ENCODE peak calls at places on chromosomes 1 and 21, in seven cellular contexts. H is cardiac muscle cell, X is BJ, K is lower lobe of right lung, Q is H1, U is ovary, V is neural crest cell. E is an unnamed sample.
A peak's percentile ranks its signal among the peaks of the same experiment; 100 is the strongest.

GRCh38 chr1:111695801-111696200 is 43.4 kb downstream of the INKA2 start:
- DNase-seq in U (no peak), H (no peak), X (no peak), V (no peak), Q (no peak), K (no peak), E (no peak)

GRCh38 chr1:71561729-71562128 is 480.9 kb upstream of the ZRANB2 start:
- DNase-seq in Q (no peak), H (peak; percentile 73), V (no peak), U (no peak), K (no peak), X (peak; percentile 46), E (no peak)

GRCh38 chr21:29413683-29414082 is 115.0 kb downstream of the BACH1 start:
- DNase-seq in Q (no peak), K (no peak), U (no peak), H (no peak), V (no peak), X (no peak), E (no peak)

GRCh38 chr1:212495843-212496494 is 63.2 kb downstream of the NENF start:
- DNase-seq in V (no peak), K (no peak), U (no peak), H (no peak), Q (no peak), X (no peak), E (no peak)

GRCh38 chr1:39438002-39438401 is 53.4 kb upstream of the BMP8A start:
- DNase-seq in Q (no peak), H (no peak), U (no peak), K (no peak), X (no peak), V (no peak), E (no peak)

GRCh38 chr1:172203135-172203823 is 217.2 kb upstream of the C1orf105 start:
- DNase-seq in K (no peak), U (no peak), Q (no peak), X (no peak), H (peak; percentile 35), V (no peak), E (peak; percentile 10)

GRCh38 chr1:18486195-18486594 is 5.5 kb downstream of the KLHDC7A start:
- DNase-seq in X (no peak), V (peak; percentile 13), K (no peak), Q (peak; percentile 19), H (no peak), U (no peak), E (no peak)

GRCh38 chr1:17475729-17476128 is 36.3 kb upstream of the RCC2 start:
- DNase-seq in K (no peak), X (peak; percentile 55), Q (no peak), H (peak; percentile 86), U (no peak), V (no peak), E (no peak)

GRCh38 chr1:100456880-100457279 is 81.1 kb upstream of the GPR88 start:
- DNase-seq in V (no peak), U (no peak), K (no peak), Q (no peak), X (no peak), H (peak; percentile 20), E (no peak)

GRCh38 chr21:40002978-40003377 is 135.7 kb downstream of the PCP4 start:
- DNase-seq in K (no peak), Q (no peak), H (no peak), U (no peak), X (no peak), V (no peak), E (no peak)
- TF ChIP-seq CTCF in K (no peak), Q (no peak), H (no peak), U (no peak), X (no peak), V (no peak), E (no peak)

GRCh38 chr1:216598448-216598847 is 124.8 kb downstream of the ESRRG start:
- DNase-seq in V (no peak), X (no peak), K (no peak), H (no peak), U (no peak), Q (no peak), E (no peak)

GRCh38 chr1:216604771-216605170 is 118.5 kb downstream of the ESRRG start:
- DNase-seq in Q (no peak), K (no peak), V (no peak), H (no peak), U (no peak), X (no peak), E (no peak)

GRCh38 chr1:216601427-216601751 is 121.8 kb downstream of the ESRRG start:
- DNase-seq in U (no peak), X (no peak), V (no peak), H (no peak), K (no peak), Q (no peak), E (no peak)

GRCh38 chr1:216599851-216600250 is 123.4 kb downstream of the ESRRG start:
- DNase-seq in X (no peak), V (no peak), H (no peak), Q (no peak), U (no peak), K (no peak), E (no peak)

DNA sequence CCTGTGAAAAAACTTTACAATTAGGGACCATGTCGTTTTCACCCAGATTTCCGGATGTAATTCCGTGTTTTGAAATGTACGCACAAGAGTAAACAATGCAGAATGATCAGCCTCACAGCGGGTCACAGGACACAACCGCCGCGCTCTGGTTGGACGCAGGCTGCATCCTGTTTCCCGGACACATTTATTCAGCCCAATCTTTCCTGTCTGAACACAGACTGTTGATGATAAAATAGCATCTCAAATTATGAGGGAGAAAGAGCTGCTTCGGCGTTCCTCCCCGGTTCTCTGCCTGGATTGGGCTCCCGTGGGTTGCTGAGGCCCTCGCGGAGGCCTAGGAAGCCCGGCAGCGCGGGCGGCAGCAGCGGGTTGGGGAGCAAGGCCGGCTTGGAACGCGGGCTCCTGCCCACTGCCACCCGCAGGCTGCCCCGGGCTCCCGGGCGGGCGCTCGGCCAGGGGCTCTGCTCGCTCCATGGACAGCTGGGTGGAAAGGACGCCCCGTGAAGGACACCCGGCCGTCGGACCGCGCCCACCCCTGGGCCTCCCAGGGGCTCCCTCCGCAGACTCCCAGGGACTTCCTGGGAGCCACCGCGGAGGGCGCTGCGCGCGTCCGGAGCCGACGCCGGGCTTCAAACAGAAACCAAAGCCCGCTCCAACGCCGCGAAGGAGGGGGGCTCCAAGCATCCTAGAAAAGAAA is 122.4 kb downstream of the ESRRG start:
- DNase-seq in V (peak; percentile 67), K (peak; percentile 83), H (peak; percentile 84), Q (peak; percentile 38), X (peak; percentile 19), U (peak; percentile 78), E (peak; percentile 74)
- TF ChIP-seq CTCF in V (peak; percentile 69), K (peak; percentile 50), H (peak; percentile 65), Q (peak; percentile 39), X (peak; percentile 80), U (no peak), E (peak; percentile 41)

GRCh38 chr1:199463521-199464127 is 563.9 kb upstream of the NR5A2 start:
- DNase-seq in U (no peak), K (no peak), Q (no peak), V (no peak), X (peak; percentile 22), H (peak; percentile 83), E (peak; percentile 5)
- TF ChIP-seq CTCF in U (no peak), K (peak; percentile 41), Q (peak; percentile 84), V (peak; percentile 68), X (peak; percentile 65), H (peak; percentile 77), E (peak; percentile 26)

DNA sequence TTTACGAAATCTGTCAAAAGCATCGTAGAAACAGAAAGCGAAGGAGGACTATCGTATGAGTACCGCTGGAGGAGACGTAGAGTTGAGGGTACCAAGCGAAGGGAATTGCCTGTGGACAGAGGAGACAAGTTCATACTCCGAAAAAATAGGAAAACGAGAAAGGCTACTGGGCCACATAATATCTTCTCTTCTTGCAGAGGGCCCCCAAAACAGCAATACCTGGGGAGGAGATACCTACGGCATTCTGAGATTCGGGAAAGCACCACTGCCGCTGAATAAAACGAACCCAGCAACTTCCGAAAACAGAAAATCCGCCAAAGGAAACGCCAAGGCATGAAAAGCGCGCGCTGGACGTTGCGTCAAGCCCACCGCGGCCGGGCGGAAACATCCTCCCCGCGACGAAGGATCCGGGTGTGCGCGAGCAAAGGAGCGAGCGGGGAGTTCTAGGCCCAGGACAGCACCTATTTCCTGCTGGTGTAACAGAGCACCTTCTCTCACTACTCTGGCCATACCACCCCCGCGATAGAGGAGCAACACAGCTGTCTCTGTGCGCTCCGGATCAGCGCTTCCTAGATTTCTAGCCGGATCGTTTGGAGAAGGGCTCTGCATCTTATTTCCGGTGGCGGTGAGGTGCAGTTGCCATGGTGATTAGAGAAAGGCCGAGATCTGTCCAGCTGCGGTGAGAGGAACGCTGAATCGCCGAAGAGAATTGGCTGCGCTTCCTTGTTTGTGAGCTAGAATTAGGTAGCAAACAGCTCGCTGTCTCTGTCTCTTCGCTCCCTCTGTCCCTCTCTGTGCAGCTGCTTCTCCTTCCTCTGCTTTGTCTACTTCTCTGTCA is at the start of the genes EFCAB7 and ITGB3BP:
- DNase-seq in K (peak; percentile 84), Q (peak; percentile 80), V (peak; percentile 80), X (peak; percentile 71), H (peak; percentile 97), U (peak; percentile 87), E (peak; percentile 85)
- TF ChIP-seq CTCF in K (no peak), Q (no peak), V (no peak), X (no peak), H (no peak), U (no peak), E (no peak)

GRCh38 chr1:102182603-102183260 is 186.0 kb upstream of the OLFM3 start:
- DNase-seq in V (no peak), X (no peak), Q (no peak), U (no peak), K (no peak), H (no peak), E (no peak)
- TF ChIP-seq CTCF in V (no peak), X (no peak), Q (no peak), U (no peak), K (no peak), H (no peak), E (no peak)

DNA sequence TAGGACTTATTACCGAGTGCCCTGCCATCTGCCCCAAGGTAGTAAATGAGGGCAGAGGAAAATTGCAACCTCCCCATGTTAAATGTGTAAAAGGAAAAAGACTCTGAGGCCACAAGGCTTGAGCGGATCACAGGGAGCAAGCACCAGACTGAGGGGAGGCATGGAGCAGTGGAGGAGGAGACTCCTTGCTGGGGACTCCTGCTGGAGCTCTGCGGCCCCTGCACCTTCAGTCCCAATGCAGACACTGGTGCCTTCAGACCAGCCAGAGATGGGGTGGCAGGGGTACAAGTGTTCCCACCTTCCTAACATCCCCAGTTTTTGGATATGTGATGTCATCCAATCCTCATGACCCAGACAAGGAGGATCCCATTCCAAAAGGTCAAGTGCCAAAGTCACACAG is 128.4 kb upstream of the NGF start:
- DNase-seq in K (no peak), X (no peak), U (no peak), V (no peak), H (peak; percentile 20), Q (no peak), E (no peak)
- TF ChIP-seq CTCF in K (no peak), X (peak; percentile 30), U (no peak), V (no peak), H (peak; percentile 23), Q (peak; percentile 49), E (no peak)

E was measured in nephron progenitor cell.